ENCODE peak calls at places on chromosomes 11 and 22, in eight cellular contexts. S is suprapubic skin, C is Panc1, W is stomach, K is transverse colon, O is prostate gland, I is HCT116, U is SK-N-SH. X is an unnamed sample.

GRCh38 chr11:35842958-35843357 is 100.9 kb upstream of the LDLRAD3 start:
- DNase-seq in S (no peak), C (no peak), W (no peak), K (no peak), O (no peak), I (no peak), U (no peak), X (no peak)

GRCh38 chr11:14609902-14610301 is 33.7 kb upstream of the PDE3B start:
- DNase-seq in S (no peak), C (no peak), W (no peak), K (no peak), O (no peak), I (no peak), U (no peak), X (no peak)

GRCh38 chr11:69060005-69060404 is 11.3 kb downstream of the TPCN2 start:
- DNase-seq in S (no peak), C (no peak), W (no peak), K (no peak), O (no peak), I (no peak), U (no peak), X (no peak)

GRCh38 chr11:68031136-68031459 is 617 bp downstream of the NDUFS8 start:
- DNase-seq in S (no peak), C (no peak), W (no peak), K (no peak), O (no peak), I (no peak), U (no peak), X (no peak)

GRCh38 chr22:44089717-44090570 is 65.8 kb downstream of the PARVB start:
- DNase-seq in S (no peak), C (no peak), W (no peak), K (no peak), O (no peak), I (no peak), U (no peak), X (peak; percentile 60)

GRCh38 chr22:41479671-41480396 is 10.9 kb downstream of the ACO2 start:
- DNase-seq in S (no peak), C (no peak), W (no peak), K (no peak), O (no peak), I (no peak), U (no peak), X (no peak)

GRCh38 chr22:33811686-33812085 is 108.6 kb downstream of the LARGE1 start:
- DNase-seq in S (peak; percentile 84), C (no peak), W (no peak), K (peak; percentile 56), O (no peak), I (no peak), U (no peak), X (peak; percentile 95)

GRCh38 chr11:45079943-45080719 is 66.3 kb upstream of the PRDM11 start:
- DNase-seq in S (no peak), C (no peak), W (peak; percentile 35), K (peak; percentile 51), O (no peak), I (no peak), U (no peak), X (no peak)

GRCh38 chr11:96303980-96304379 is 39.0 kb downstream of the MAML2 start:
- DNase-seq in S (no peak), C (no peak), W (no peak), K (no peak), O (no peak), I (no peak), U (no peak), X (no peak)

GRCh38 chr11:23311986-23312940 is 452.0 kb upstream of the CCDC179 start:
- DNase-seq in S (no peak), C (no peak), W (no peak), K (no peak), O (no peak), I (no peak), U (peak; percentile 10), X (no peak)

GRCh38 chr22:22854466-22854865 is 33.1 kb upstream of the IGLL5 start:
- DNase-seq in S (no peak), C (no peak), W (no peak), K (no peak), O (no peak), I (no peak), U (no peak), X (no peak)

GRCh38 chr11:1559103-1559951 is 12.7 kb downstream of the DUSP8 start:
- DNase-seq in S (peak; percentile 92), C (peak; percentile 50), W (peak; percentile 94), K (peak; percentile 91), O (peak; percentile 84), I (no peak), U (peak; percentile 52), X (peak; percentile 99)

GRCh38 chr22:42938449-42938848 is 76.5 kb downstream of the PACSIN2 start:
- DNase-seq in S (no peak), C (no peak), W (no peak), K (no peak), O (no peak), I (no peak), U (no peak), X (no peak)
- H3K4me1 ChIP-seq in S (peaks cover 87% of the 10 kb centered on the region), C (peaks cover 46% of the 10 kb centered on the region), W (peaks cover 79% of the 10 kb centered on the region), K (peaks cover 65% of the 10 kb centered on the region), O (peaks cover 55% of the 10 kb centered on the region), I (peaks cover 76% of the 10 kb centered on the region), U (peaks cover 38% of the 10 kb centered on the region), X (peaks cover 78% of the 10 kb centered on the region)

GRCh38 chr11:111603633-111604130 is 1.4 kb downstream of the SIK2 start:
- DNase-seq in S (no peak), C (no peak), W (no peak), K (no peak), O (no peak), I (no peak), U (no peak), X (no peak)

GRCh38 chr11:111601636-111601978 is 642 bp upstream of the SIK2 start:
- DNase-seq in S (no peak), C (no peak), W (no peak), K (no peak), O (no peak), I (no peak), U (no peak), X (no peak)

GRCh38 chr11:111602865-111603632 is 800 bp downstream of the SIK2 start:
- DNase-seq in S (peak; percentile 83), C (no peak), W (peak; percentile 43), K (peak; percentile 44), O (peak; percentile 16), I (no peak), U (peak; percentile 74), X (peak; percentile 80)

GRCh38 chr11:111604392-111605009 is 2.3 kb downstream of the SIK2 start:
- DNase-seq in S (no peak), C (no peak), W (no peak), K (no peak), O (no peak), I (peak; percentile 48), U (peak; percentile 44), X (no peak)

DNA sequence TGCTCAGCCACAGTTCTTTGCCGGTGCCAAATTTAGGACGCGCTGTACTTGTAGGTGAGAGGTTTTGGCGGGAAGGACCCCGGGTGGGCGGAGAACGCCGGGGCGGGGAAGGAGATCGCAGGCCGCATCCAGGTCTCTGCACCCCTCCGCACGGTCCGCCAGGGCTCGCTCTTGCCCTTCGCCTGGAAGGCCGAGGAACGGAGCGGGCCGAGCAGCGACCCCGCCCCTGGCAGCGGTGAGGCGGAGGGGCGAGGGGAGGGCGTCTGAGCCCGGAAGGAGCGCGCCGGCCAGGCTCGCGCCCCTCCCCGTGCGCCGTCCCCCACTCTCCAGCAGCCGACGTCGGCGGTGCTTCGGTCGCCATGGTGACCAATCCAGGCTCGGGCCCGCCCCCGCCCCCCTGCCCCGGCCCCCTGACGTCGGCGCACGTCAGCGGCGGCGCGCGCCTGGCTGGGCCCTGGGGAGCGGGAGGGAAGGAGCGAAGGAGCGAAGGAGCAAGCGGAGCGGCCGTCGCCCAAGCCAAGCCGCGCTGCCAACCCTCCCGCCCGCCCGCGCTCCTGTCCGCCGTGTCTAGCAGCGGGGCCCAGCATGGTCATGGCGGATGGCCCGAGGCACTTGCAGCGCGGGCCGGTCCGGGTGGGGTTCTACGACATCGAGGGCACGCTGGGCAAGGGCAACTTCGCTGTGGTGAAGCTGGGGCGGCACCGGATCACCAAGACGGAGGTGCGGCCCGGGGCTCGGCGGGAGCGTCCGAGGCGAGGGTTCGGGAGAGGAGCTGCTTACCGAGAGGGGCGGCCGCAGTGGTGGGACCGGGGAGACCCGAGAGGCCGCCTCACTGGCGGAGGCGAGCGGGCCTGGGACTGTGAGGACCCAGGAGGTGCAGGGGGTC is at the start of gene SIK2:
- DNase-seq in S (peak; percentile 94), C (peak; percentile 64), W (peak; percentile 94), K (peak; percentile 95), O (peak; percentile 94), I (peak; percentile 87), U (peak; percentile 98), X (peak; percentile 98)
- TF ChIP-seq POLR2AphosphoS5 in S (peak; percentile 76), C (peak; percentile 21), W (peak; percentile 86), K (peak; percentile 96), O (peak; percentile 75), I (peak; percentile 73), U (no peak), X (peak; percentile 98)

DNA sequence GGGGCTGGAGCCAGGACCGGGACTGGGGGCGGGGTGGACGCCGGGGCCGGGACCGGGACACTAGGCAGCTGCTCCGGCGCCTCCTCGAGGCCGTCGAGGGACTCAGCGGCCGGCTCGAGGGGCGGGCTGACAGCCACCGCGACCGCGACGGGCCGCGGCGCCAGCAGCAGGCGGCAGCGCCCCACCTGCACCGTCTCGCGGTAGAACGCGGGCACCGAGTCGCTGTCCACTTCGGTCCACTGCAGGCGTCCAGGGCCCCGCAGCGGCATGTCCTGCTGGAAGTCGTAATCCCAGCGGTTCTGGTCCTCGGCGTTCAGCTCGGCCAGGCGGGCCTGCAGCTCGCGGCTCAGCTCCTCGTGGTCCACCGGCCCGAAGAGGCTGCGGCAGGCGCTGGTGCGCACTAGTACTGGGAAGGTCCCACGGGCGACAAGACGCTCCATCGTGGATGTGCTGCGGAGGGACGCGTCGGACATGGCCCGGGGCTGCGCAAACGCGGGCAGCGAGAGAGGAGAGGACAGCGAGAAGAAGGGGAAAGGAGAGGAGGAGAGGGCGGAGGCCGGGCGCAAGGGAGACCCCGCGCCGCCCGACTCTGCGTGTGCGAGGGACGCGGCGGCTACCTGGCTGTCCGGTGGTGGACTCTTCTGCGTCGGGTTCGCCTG is 429 bp downstream of the CDKN1C start:
- DNase-seq in S (no peak), C (no peak), W (peak; percentile 71), K (peak; percentile 71), O (peak; percentile 58), I (no peak), U (peak; percentile 87), X (peak; percentile 86)
- H3K27ac ChIP-seq in S (peak overlapping the region; percentile 67), C (no peak overlapping the region), W (peak overlapping the region; percentile 88), K (peak overlapping the region; percentile 75), O (peak overlapping the region; percentile 89), I (peak overlapping the region; percentile 61), U (no peak overlapping the region), X (peak overlapping the region; percentile 95)

DNA sequence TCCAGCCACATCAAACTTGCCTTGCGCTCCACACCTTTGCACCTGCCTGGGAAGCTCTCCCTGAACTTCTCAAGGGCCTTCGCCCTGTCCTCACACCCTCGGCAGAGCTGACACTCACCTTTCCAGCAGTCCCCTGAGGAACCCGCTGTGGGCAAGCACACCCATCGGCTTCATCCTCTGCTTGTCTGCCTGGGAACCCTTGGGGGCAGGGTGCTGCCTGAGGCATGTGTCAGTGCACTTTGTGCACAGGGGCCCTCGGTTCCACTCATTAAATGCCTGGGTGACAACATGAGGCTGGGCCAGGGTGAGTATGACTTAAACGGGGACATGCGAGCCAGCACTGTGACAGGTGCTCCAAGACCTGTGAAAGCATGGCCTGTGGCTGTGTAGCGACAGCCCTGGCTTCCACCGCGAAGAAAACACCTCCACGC is 2.6 kb upstream of the LRFN4 start:
- DNase-seq in S (no peak), C (no peak), W (no peak), K (no peak), O (no peak), I (no peak), U (no peak), X (no peak)
- H3K4me1 ChIP-seq in S (peaks cover 32% of the 10 kb centered on the region), C (peaks cover 17% of the 10 kb centered on the region), W (peaks cover 32% of the 10 kb centered on the region), K (peaks cover 8% of the 10 kb centered on the region), O (no peaks in the 10 kb centered on the region), I (peaks cover 30% of the 10 kb centered on the region), U (no peaks in the 10 kb centered on the region), X (peaks cover 13% of the 10 kb centered on the region)

X was measured in sigmoid colon.